ENCODE peak calls at places on chromosomes 4 and X, in six cellular contexts. R is OCI-LY7, J is astrocyte, S is AG09309, I is SJCRH30, U is right cardiac atrium. E is an unnamed sample.

GRCh38 chr4:125369098-125369497 is 54.3 kb downstream of the FAT4 start:
- DNase-seq in R (no peak), I (no peak), S (no peak), U (no peak), J (no peak), E (no peak)

GRCh38 chrX:153400146-153401132 is 711 bp downstream of the PNMA6E start:
- DNase-seq in J (no peak), S (no peak), R (peak; percentile 63), I (peak; percentile 51), U (peak; percentile 58), E (no peak)

GRCh38 chr4:1368421-1369090 is 21.5 kb downstream of the UVSSA start:
- DNase-seq in I (no peak), J (no peak), U (no peak), S (no peak), R (no peak), E (no peak)

GRCh38 chrX:24283122-24283789 is 30.6 kb downstream of the SUPT20HL2 start:
- DNase-seq in U (no peak), J (no peak), I (no peak), S (no peak), R (no peak), E (peak; percentile 46)

GRCh38 chr4:1752284-1753041 is 31.1 kb downstream of the TACC3 start:
- DNase-seq in R (no peak), S (no peak), J (no peak), U (peak; percentile 75), I (no peak), E (no peak)

GRCh38 chrX:135977611-135978010 is 3.8 kb upstream of the MMGT1 start:
- DNase-seq in R (no peak), J (peak; percentile 37), S (peak; percentile 25), I (no peak), U (no peak), E (no peak)

GRCh38 chr4:175033162-175033561 is 115.0 kb downstream of the ADAM29 start:
- DNase-seq in U (no peak), R (no peak), S (no peak), I (no peak), J (no peak), E (no peak)

GRCh38 chr4:103008875-103009729 is 10.4 kb downstream of the SLC9B1 start:
- DNase-seq in U (peak; percentile 38), I (peak; percentile 79), J (peak; percentile 46), S (peak; percentile 35), R (peak; percentile 75), E (peak; percentile 86)

GRCh38 chr4:9735515-9735914 is 45.9 kb upstream of the DRD5 start:
- DNase-seq in J (no peak), U (no peak), R (no peak), S (no peak), I (no peak), E (no peak)

GRCh38 chrX:98516120-98516519 is 1632.4 kb downstream of the RPA4 start:
- DNase-seq in U (no peak), R (no peak), J (no peak), S (no peak), I (no peak), E (no peak)

GRCh38 chrX:149513713-149514427 is 8.8 kb upstream of the IDS start:
- DNase-seq in S (no peak), R (no peak), U (no peak), I (peak; percentile 27), J (peak; percentile 78), E (peak; percentile 49)

GRCh38 chrX:47112316-47112954 is 32.1 kb downstream of the NDUFB11 start:
- DNase-seq in I (no peak), S (no peak), U (no peak), J (peak; percentile 2), R (no peak), E (peak; percentile 29)

GRCh38 chrX:136909706-136910564 is 29.4 kb upstream of the RBMX start:
- DNase-seq in R (peak; percentile 65), S (peak; percentile 67), U (peak; percentile 90), J (peak; percentile 91), I (peak; percentile 89), E (peak; percentile 94)

GRCh38 chr4:98568896-98569663 is 89.3 kb downstream of the TSPAN5 start:
- DNase-seq in R (no peak), J (no peak), S (no peak), I (peak; percentile 80), U (no peak), E (peak; percentile 35)

GRCh38 chr4:3368841-3369760 is 72.7 kb upstream of the HGFAC start:
- DNase-seq in R (no peak), S (no peak), U (peak; percentile 60), I (peak; percentile 57), J (no peak), E (no peak)

GRCh38 chr4:43763029-43763610 is 685.5 kb downstream of the KCTD8 start:
- DNase-seq in S (no peak), I (no peak), J (peak; percentile 15), R (no peak), U (no peak), E (no peak)

GRCh38 chr4:149589826-149590225 is 225.8 kb downstream of the IQCM start:
- DNase-seq in R (no peak), S (no peak), U (no peak), J (no peak), I (no peak), E (no peak)

GRCh38 chrX:150664290-150664689 is 28.9 kb upstream of the MTMR1 start:
- DNase-seq in R (no peak), S (no peak), U (peak; percentile 68), I (peak; percentile 7), J (no peak), E (peak; percentile 2)

GRCh38 chrX:139077303-139078131 is 366.0 kb upstream of the FGF13 start:
- DNase-seq in U (no peak), I (no peak), R (no peak), J (peak; percentile 72), S (peak; percentile 20), E (peak; percentile 61)

GRCh38 chr4:38757945-38758344 is 24.8 kb downstream of the TLR10 start:
- DNase-seq in U (no peak), S (no peak), J (no peak), R (peak; percentile 67), I (no peak), E (no peak)

GRCh38 chr4:38760915-38761314 is 21.9 kb downstream of the TLR10 start:
- DNase-seq in U (no peak), J (no peak), S (no peak), I (peak; percentile 19), R (peak; percentile 83), E (no peak)

GRCh38 chr4:38759790-38760122 is 23.0 kb downstream of the TLR10 start:
- DNase-seq in U (no peak), R (no peak), I (no peak), J (no peak), S (no peak), E (no peak)

GRCh38 chr4:38762560-38762959 is 20.2 kb downstream of the TLR10 start:
- DNase-seq in S (no peak), I (no peak), U (no peak), J (no peak), R (peak; percentile 92), E (no peak)

DNA sequence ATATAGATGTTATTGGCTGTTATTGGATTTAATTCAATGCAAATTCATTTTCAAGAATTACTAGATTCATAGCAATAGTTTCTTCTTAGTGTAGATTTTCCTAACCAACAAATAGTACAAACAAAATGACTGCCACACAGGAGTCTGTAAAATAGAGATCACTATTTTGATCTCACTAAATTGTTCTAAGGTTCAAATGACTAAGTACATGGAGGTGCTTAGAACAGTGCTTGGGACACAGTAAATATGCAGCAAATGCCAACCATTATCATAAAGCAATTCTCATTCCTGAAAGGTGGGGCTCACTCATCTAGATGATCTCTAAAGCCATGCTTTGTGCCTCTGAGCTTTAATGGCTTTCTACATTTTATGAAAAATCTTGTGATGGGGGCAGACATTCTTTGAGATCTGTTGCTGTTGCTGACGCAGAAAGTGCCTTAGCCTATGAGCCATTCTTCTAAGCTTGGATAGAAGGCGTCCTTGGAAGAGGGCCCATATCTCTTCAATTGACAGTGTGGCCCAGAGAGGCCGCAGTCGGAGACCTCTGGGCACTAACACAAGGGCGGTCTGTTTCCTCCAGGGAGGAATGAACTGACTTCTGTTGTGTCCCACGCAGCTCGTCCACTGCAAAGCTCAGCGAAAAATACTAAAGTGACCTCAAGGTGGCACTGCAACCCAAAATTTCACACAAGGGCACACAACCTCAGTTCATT is 23.6 kb downstream of the TLR10 start:
- DNase-seq in S (no peak), I (peak; percentile 87), J (peak; percentile 56), R (peak; percentile 83), U (peak; percentile 69), E (peak; percentile 79)
- H3K4me3 ChIP-seq in S (no peak overlapping the region), I (no peak overlapping the region), J (no peak overlapping the region), R (peak overlapping the region; percentile 18), U (no peak overlapping the region), E (no peak overlapping the region)

GRCh38 chrX:126658447-126658846 is 105.8 kb upstream of the DCAF12L1 start:
- DNase-seq in R (no peak), J (no peak), S (no peak), U (no peak), I (peak; percentile 52), E (no peak)

DNA sequence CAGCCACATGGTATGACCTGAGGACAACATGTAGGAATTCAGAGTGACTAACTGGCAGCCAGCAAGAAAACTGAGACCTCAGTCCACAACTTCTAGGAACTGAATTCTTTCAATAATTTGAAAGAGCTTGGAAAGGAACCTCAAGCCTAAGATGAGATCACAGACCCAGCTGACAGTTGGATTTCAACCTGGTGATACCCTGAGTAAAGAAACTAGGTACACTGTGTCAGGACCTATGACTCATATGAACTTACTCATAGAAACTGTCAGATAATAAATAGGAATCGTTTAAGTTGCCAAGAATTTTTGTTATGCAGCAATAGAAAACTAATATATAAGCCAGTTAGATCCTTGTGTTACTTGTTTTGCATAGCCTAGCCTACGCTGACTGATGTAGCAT is 102.4 kb upstream of the DCAF12L1 start:
- DNase-seq in S (no peak), J (no peak), I (no peak), R (no peak), U (no peak), E (no peak)
- H3K4me3 ChIP-seq in S (no peak overlapping the region), J (no peak overlapping the region), I (no peak overlapping the region), R (no peak overlapping the region), U (no peak overlapping the region), E (no peak overlapping the region)

GRCh38 chr4:158236304-158237030 is 26.2 kb downstream of the TMEM144 start:
- DNase-seq in J (no peak), I (no peak), R (no peak), U (peak; percentile 56), S (no peak), E (peak; percentile 20)
- H3K4me3 ChIP-seq in J (no peak overlapping the region), I (no peak overlapping the region), R (no peak overlapping the region), U (no peak overlapping the region), S (no peak overlapping the region), E (no peak overlapping the region)

GRCh38 chr4:105808459-105809041 is 86.7 kb upstream of the NPNT start:
- DNase-seq in J (peak; percentile 66), S (peak; percentile 67), R (no peak), U (no peak), I (peak; percentile 64), E (peak; percentile 86)

GRCh38 chr4:105808030-105808429 is 87.2 kb upstream of the NPNT start:
- DNase-seq in U (no peak), R (no peak), S (no peak), J (no peak), I (no peak), E (no peak)

GRCh38 chr4:105805501-105806120 is 89.7 kb upstream of the NPNT start:
- DNase-seq in R (no peak), J (no peak), U (no peak), I (peak; percentile 15), S (no peak), E (peak; percentile 13)

DNA sequence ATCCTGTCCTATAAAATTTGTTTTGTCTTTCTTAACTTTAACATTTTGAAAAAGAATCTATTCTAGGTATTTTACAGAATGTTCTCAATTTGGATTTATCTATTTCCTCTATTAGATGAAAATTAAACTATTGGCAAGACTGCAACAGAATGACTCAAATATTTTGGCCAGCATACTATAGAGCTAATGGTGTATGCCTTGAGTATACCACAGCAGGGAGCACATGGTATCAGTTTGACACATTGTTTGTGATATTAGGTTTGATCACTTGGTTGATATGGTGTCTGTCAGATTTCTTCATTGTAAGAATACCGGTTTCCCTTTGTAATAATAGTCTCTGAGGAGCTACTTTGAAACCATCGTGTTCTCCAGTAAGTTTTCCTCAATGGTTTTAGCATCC is 87.8 kb upstream of the NPNT start:
- DNase-seq in R (no peak), U (no peak), J (peak; percentile 20), S (no peak), I (no peak), E (peak; percentile 61)
- H3K4me3 ChIP-seq in R (no peak overlapping the region), U (no peak overlapping the region), J (no peak overlapping the region), S (no peak overlapping the region), I (no peak overlapping the region), E (no peak overlapping the region)

E was measured in fibroblast of the aortic adventitia.